ENCODE peak calls at places on chromosomes 16 and 17, in four cellular contexts. K is GM20000; A is AG10803; P is activated CD8-positive, alpha-beta T cell treated with anti-CD3 and anti-CD28 coated beads for 36 hours. M is an unnamed sample.

GRCh38 chr17:58324409-58325288 is 3.9 kb downstream of the TSPOAP1 start:
- DNase-seq in A (peak), K (no peak), P (no peak), M (no peak)

GRCh38 chr16:11913425-11914079 is 2.2 kb downstream of the GSPT1 start:
- DNase-seq in A (no peak), K (no peak), P (peak), M (no peak)

GRCh38 chr16:73879621-73880020 is 417.0 kb upstream of the PSMD7 start:
- DNase-seq in K (no peak), P (no peak), A (no peak), M (no peak)

GRCh38 chr16:89217388-89218191 is at the start of gene ZNF778:
- DNase-seq in K (peak), P (peak), A (peak), M (peak)

GRCh38 chr16:87123356-87124001 is 193.7 kb downstream of the C16orf95 start:
- DNase-seq in P (no peak), A (no peak), K (no peak), M (no peak)

GRCh38 chr17:20721151-20721550 is 141.6 kb downstream of the CDRT15L2 start:
- DNase-seq in P (no peak), A (peak), K (no peak), M (no peak)

GRCh38 chr17:2053380-2054261 is 1.3 kb upstream of the HIC1 start:
- DNase-seq in K (peak), P (peak), A (peak), M (peak)

GRCh38 chr17:81499601-81499970 is 13.0 kb downstream of the ACTG1 start:
- DNase-seq in A (no peak), P (no peak), K (no peak), M (no peak)

GRCh38 chr17:2094891-2095535 is 40.1 kb downstream of the HIC1 start:
- DNase-seq in A (peak), P (no peak), K (peak), M (no peak)

DNA sequence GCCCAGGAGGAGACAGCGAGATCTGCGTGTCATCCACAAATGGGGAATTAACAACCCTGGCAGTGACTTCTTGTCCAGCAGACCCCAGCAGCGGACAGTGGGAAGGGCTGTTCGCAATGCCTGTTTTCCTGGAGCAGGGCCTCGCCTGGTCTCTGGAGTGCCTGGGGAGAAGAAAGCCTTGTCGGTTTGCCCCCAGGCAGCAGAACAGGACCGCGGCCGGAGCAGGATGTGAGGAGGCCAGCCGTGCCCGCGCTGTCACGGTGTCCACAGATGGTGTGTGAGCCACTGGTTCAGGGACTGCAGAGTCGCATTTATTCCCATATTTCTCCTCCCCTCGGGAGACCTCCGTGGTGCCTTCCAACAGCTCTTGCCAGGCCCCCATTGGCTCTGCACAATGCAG is 68.5 kb upstream of the GSE1 start:
- DNase-seq in K (no peak), P (no peak), A (no peak), M (no peak)
- TF ChIP-seq CTCF in K (no peak), P (no peak), A (no peak), M (no peak)

DNA sequence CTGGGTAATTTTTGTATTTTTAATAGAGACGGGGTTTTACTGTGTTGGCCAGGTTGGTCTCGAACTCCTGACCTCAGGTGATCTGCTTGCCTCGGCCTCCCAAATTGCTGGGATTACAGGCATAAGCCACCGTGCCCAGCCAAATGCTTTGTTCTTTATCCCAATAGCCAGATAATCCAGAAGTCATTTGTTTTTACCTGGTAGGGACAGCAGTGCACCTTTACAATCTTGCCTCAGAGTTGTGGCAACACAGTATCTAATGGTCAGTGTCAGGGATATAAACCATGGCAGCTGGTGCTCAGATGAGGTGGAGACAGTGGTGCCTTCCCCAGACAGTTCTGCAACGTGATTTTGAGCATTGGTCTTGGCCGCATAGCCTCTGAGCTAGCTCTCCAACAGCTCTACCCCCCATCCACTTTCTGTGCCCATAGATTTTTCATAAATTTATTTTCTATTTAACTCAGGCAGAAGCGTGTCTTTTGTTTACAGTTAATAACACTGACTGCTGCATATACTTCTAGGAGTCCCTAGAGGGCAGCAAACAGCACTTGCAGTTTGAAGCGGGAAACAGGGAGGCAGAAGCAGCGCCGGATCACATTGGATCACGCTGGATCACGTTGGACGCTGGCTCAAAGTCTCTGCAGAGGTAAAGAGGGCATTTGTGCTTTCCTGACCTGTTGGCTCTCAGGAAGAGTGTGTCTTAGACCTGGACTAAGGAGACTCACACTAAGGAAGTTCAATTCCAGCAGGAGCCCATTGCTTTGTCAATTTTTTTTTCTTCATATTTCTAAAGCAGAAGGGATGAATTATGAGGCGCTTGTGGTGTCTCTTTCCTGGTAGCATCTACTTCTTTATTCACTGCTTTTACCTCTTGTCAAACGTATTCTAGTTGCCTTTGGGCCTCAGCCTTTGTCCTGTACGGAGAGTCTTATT is 5.1 kb upstream of the GGT6 start:
- DNase-seq in A (peak), P (peak), K (peak), M (peak)
- TF ChIP-seq CTCF in A (peak), P (peak), K (peak), M (peak)

DNA sequence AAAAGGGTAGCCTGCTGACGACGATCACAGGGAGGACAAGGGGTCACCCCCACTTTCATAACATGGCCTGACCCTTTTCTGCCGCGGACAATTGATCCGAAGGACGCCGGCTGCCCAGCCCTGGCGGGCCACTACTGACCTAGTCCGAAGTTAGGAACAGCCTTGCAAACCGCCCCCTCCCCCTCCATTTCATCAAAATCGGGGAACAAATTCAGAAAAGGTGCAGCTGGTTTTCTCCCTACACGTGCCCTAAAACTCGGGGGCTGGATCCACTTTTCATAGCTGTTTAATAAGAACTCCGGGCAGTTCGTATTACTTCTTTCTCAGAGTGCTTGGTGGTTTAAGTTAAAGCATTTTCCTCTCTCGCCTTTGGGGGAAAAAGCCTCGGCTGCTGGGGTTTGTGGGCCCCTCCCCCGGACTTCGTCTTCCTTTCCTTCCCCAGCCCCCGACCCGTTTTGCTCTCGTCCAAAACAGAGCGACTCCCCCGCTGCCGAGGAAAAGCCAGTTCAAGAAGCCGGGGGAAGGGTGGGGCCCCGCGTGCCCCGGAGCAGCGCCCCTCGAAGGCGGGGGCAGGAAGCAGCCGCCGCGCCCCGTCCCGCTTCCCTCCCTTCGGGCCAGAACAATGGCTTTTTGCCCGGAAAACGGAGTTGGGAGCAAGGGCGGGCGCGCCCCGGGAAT is 643 bp upstream of the CBX2 start:
- DNase-seq in P (peak), K (peak), A (peak), M (peak)
- TF ChIP-seq CTCF in P (no peak), K (no peak), A (peak), M (peak)

GRCh38 chr17:34445145-34445544 is 82.1 kb upstream of the CCL1 start:
- DNase-seq in A (no peak), P (no peak), K (no peak), M (no peak)

GRCh38 chr17:34442387-34443111 is 79.5 kb upstream of the CCL1 start:
- DNase-seq in P (no peak), K (no peak), A (no peak), M (no peak)

GRCh38 chr17:34447406-34447805 is 84.4 kb upstream of the CCL1 start:
- DNase-seq in A (no peak), P (no peak), K (no peak), M (no peak)

DNA sequence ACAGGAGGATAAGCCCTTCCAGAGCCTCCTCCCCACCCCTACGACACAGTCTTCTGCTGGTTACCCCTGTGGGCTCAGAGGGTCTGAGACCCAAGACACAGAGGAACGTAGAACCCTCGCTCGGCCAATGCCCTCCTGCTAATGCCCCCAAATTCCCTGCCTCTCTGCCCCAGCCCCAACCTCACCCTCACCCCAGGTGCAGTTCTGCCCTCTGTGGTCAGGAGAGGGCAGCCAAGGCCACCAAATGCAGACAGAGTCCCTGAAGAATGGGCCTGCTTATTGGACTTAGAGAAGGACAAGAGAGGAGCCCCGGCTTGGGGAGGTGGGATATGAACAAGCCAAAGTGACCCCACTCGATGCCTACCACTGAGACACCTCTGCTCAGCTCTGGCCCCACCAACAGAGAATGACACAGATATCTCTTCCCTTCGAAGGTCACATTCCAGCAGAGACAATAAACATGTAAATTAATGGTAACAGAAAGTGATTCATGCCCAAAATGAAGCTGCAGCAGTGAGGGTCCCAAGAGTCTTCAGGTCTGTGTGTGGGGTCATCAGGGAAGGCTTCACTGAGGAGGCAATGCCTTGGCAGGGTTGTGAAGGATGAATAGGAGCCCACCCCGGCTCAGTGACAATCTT is 80.9 kb upstream of the CCL1 start:
- DNase-seq in K (peak), P (peak), A (no peak), M (peak)
- TF ChIP-seq CTCF in K (no peak), P (peak), A (peak), M (peak)

GRCh38 chr17:62876063-62876462 is 67.9 kb upstream of the MARCHF10 start:
- DNase-seq in P (no peak), A (peak), K (no peak), M (no peak)
- TF ChIP-seq CTCF in P (no peak), A (no peak), K (no peak), M (no peak)

GRCh38 chr16:21952793-21953540 is at the start of gene UQCRC2:
- DNase-seq in P (peak), A (peak), K (peak), M (peak)

GRCh38 chr16:21953541-21953902 is 361 bp downstream of the UQCRC2 start:
- DNase-seq in A (no peak), K (no peak), P (no peak), M (no peak)

GRCh38 chr16:21949713-21950260 is 3.4 kb upstream of the UQCRC2 start:
- DNase-seq in A (no peak), P (no peak), K (no peak), M (no peak)

GRCh38 chr16:21952040-21952792 is 945 bp upstream of the UQCRC2 start:
- DNase-seq in A (peak), P (peak), K (peak), M (peak)

GRCh38 chr16:21950782-21951521 is 2.2 kb upstream of the UQCRC2 start:
- DNase-seq in A (peak), K (peak), P (peak), M (peak)
- TF ChIP-seq CTCF in A (peak), K (peak), P (peak), M (peak)

GRCh38 chr16:19228575-19228974 is 57.0 kb upstream of the CLEC19A start:
- DNase-seq in K (peak), P (no peak), A (no peak), M (no peak)
- TF ChIP-seq CTCF in K (no peak), P (no peak), A (no peak), M (no peak)